ENCODE peak calls at places on chromosomes 6 and 20, in eight cellular contexts. I, K, C, D, Y, O, J and G are unnamed samples. For H3K9me2, H3K4me1 and H3K9me3, the result is how much of the 10 kb centered on the place peaks cover.

GRCh38 chr6:3318226-3318625 is 59.5 kb downstream of the PSMG4 start:
- DNase-seq in I (no peak), K (peak), C (no peak), D (no peak), Y (no peak), O (no peak), J (no peak), G (no peak)

GRCh38 chr20:32971703-32972161 is 32.5 kb downstream of the SUN5 start:
- DNase-seq in I (peak), K (peak), C (no peak), D (no peak), Y (no peak), O (no peak), J (no peak), G (no peak)

GRCh38 chr6:94300424-94301144 is 881.2 kb upstream of the EPHA7 start:
- DNase-seq in I (no peak), K (no peak), C (no peak), D (no peak), Y (no peak), O (no peak), J (no peak), G (no peak)

GRCh38 chr6:131765853-131766135 is 42.0 kb upstream of the ENPP1 start:
- DNase-seq in I (no peak), K (no peak), C (no peak), D (no peak), Y (no peak), O (no peak), J (no peak), G (peak)

GRCh38 chr20:32285621-32286334 is 8.3 kb downstream of the KIF3B start:
- DNase-seq in I (peak), K (peak), C (peak), D (peak), Y (no peak), O (no peak), J (peak), G (peak)

GRCh38 chr6:78487401-78487800 is 379.9 kb upstream of the IRAK1BP1 start:
- DNase-seq in I (no peak), K (no peak), C (no peak), D (no peak), Y (no peak), O (no peak), J (no peak), G (peak)

GRCh38 chr6:51855310-51856082 is 231.9 kb downstream of the PKHD1 start:
- DNase-seq in I (peak), K (peak), C (peak), D (peak), Y (peak), O (peak), J (peak), G (peak)

GRCh38 chr6:137866914-137867684 is at the start of gene TNFAIP3:
- DNase-seq in I (peak), K (peak), C (peak), D (peak), Y (peak), O (peak), J (peak), G (peak)

GRCh38 chr6:93418448-93419303 is 683 bp downstream of the EPHA7 start:
- DNase-seq in I (no peak), K (no peak), C (peak), D (peak), Y (peak), O (no peak), J (peak), G (peak)

GRCh38 chr6:71621918-71622519 is 264.3 kb upstream of the RIMS1 start:
- DNase-seq in I (peak), K (peak), C (no peak), D (peak), Y (peak), O (peak), J (peak), G (peak)

GRCh38 chr6:74578339-74578738 is 627.5 kb downstream of the COL12A1 start:
- DNase-seq in I (no peak), K (no peak), C (no peak), D (no peak), Y (no peak), O (no peak), J (peak), G (peak)

GRCh38 chr6:72913797-72914196 is 291.9 kb downstream of the KCNQ5 start:
- DNase-seq in I (no peak), K (no peak), C (no peak), D (no peak), Y (no peak), O (no peak), J (no peak), G (no peak)

GRCh38 chr6:127459231-127459641 is at the start of gene KIAA0408:
- DNase-seq in I (no peak), K (no peak), C (no peak), D (peak), Y (no peak), O (no peak), J (peak), G (peak)

GRCh38 chr6:121881974-121882667 is 446.7 kb downstream of the GJA1 start:
- DNase-seq in I (no peak), K (no peak), C (no peak), D (no peak), Y (no peak), O (no peak), J (peak), G (peak)

GRCh38 chr20:46084805-46085792 is 4.7 kb downstream of the NCOA5 start:
- DNase-seq in I (no peak), K (no peak), C (no peak), D (peak), Y (no peak), O (no peak), J (peak), G (peak)

GRCh38 chr6:166515072-166515810 is 71.2 kb downstream of the RAMACL start:
- DNase-seq in I (no peak), K (peak), C (no peak), D (peak), Y (no peak), O (peak), J (peak), G (peak)

DNA sequence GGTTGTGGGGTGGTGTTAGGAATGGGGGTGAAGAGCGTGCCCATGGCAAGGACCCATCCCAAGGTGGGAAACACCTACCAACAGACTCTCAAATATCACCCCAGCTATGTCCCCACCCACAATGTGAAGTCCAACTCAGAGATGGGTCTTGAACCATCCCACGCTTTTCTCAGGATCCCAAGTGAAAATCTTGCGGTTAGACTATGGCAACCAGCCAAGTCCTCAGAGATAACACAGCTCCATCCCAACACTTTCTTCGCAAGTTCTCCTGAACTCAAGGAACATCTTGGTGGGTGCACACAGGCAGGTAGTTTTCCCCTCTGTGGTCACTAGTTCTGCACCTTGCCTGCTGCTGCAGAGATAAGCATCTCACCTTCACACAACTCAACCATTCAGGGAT is 116.0 kb downstream of the CDC5L start:
- DNase-seq in I (no peak), K (no peak), C (no peak), D (no peak), Y (no peak), O (no peak), J (no peak), G (no peak)
- H3K9me2 ChIP-seq in I (under half), K (under half), C (under half), D (under half), Y (under half), O (under half), J (under half), G (under half)

GRCh38 chr20:36861875-36862801 is 13.8 kb upstream of the TLDC2 start:
- DNase-seq in I (no peak), K (peak), C (no peak), D (peak), Y (peak), O (peak), J (peak), G (peak)
- H3K4me1 ChIP-seq in I (half or more), K (half or more), C (under half), D (under half), Y (under half), O (under half), J (under half), G (under half)

GRCh38 chr20:31260326-31260932 is 3.0 kb downstream of the DEFB115 start:
- DNase-seq in I (peak), K (peak), C (peak), D (peak), Y (peak), O (peak), J (peak), G (peak)
- H3K9me3 ChIP-seq in I (under half), K (under half), C (under half), D (under half), Y (under half), O (under half), J (under half), G (under half)

GRCh38 chr6:90199900-90200299 is 96.7 kb downstream of the BACH2 start:
- DNase-seq in I (no peak), K (no peak), C (no peak), D (no peak), Y (no peak), O (no peak), J (no peak), G (peak)
- H3K9me2 ChIP-seq in I (under half), K (under half), C (under half), D (under half), Y (under half), O (under half), J (under half), G (under half)

DNA sequence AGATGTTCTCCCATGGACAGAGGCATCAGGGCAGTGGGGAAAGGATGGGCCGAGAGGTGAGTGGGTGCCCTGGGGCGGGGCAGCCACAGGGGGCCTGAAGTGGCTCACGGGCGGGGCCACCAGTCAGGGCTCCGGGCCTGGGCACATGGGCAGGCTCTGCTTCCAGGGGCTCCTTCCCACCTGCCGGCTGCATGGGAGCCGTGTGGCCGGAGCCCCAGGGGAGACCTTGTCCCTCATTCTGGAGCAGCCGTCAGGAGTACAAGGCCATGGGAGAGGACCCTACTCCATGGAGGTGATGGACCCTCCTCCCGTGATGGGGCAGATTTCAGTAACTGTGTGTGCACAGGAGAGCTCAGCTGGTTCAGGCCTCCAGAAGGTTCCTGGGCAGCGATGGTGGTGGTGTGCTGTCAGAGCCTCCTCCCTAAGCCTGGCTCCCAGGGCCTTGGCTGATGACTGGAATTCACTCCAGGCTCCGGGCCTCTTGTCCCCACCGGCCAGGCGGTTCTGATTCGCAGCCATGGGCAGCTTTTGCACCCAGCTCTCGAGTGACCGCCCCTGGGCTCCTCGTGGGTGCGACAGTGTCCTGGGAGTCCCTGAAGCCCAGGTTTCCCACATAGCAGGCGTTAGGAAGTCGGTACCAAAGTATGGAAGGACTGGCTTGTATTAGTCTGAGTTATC is 6.2 kb downstream of the SLCO4A1 start:
- DNase-seq in I (no peak), K (no peak), C (no peak), D (no peak), Y (no peak), O (no peak), J (no peak), G (no peak)
- H3K4me1 ChIP-seq in I (half or more), K (under half), C (half or more), D (under half), Y (half or more), O (half or more), J (half or more), G (under half)

GRCh38 chr20:56257604-56258003 is 9.1 kb downstream of the MC3R start:
- DNase-seq in I (no peak), K (no peak), C (no peak), D (no peak), Y (no peak), O (no peak), J (peak), G (no peak)
- H3K9me3 ChIP-seq in I (under half), K (under half), C (under half), D (under half), Y (under half), O (under half), J (under half), G (under half)

GRCh38 chr6:114403858-114404257 is 61.0 kb upstream of the HS3ST5 start:
- DNase-seq in I (no peak), K (no peak), C (no peak), D (no peak), Y (no peak), O (no peak), J (no peak), G (no peak)

GRCh38 chr6:114404339-114404955 is 61.6 kb upstream of the HS3ST5 start:
- DNase-seq in I (no peak), K (no peak), C (no peak), D (no peak), Y (no peak), O (no peak), J (no peak), G (no peak)

GRCh38 chr6:114398481-114398880 is 55.7 kb upstream of the HS3ST5 start:
- DNase-seq in I (no peak), K (no peak), C (no peak), D (no peak), Y (no peak), O (no peak), J (no peak), G (no peak)
- H3K9me2 ChIP-seq in I (under half), K (under half), C (under half), D (under half), Y (under half), O (under half), J (under half), G (under half)

GRCh38 chr6:89449182-89449581 is 16.2 kb downstream of the ANKRD6 start:
- DNase-seq in I (no peak), K (no peak), C (no peak), D (no peak), Y (no peak), O (no peak), J (no peak), G (no peak)
- H3K4me1 ChIP-seq in I (under half), K (under half), C (under half), D (under half), Y (under half), O (under half), J (under half), G (under half)

GRCh38 chr6:369559-370431 is 21.8 kb upstream of the IRF4 start:
- DNase-seq in I (no peak), K (no peak), C (no peak), D (no peak), Y (no peak), O (no peak), J (no peak), G (no peak)
- H3K9me3 ChIP-seq in I (under half), K (under half), C (under half), D (under half), Y (under half), O (under half), J (under half), G (under half)

DNA sequence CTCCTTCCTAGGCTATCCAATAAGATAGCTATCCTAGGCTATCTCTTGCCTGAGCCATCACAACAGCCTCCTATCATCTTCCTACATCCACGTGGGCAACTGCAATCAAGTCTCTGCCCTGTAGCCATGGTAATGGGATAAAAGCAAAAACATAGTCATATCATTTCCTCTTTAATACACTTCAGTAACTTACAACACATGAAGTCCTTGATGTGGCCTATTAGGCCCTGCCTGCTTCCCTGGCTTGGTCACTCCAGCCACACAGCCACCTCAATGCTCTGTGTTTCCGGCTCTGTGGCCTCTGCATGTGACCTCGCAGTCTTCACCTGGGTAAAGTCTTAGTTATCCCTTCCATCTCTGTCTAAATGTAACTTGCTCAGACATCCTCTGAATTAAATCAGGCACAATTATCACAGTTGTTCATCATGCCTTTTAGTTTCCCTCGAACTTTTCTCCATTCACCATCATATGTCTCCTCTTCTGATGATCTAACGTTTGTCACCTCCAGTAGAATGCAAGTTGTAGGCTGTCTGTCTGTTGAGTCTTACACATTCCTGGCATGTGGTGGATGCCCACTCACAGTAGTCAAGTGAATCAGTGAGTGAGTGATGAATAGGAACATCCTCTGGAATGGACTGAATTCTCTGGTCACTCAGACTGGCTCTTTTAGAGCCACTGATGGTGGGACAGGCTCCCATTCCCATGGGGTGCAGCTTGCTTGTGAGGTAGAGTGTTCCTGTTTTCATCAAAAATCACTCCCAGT is 229.3 kb downstream of the TBC1D7 start:
- DNase-seq in I (no peak), K (no peak), C (no peak), D (no peak), Y (no peak), O (no peak), J (no peak), G (peak)
- H3K9me2 ChIP-seq in I (under half), K (under half), C (under half), D (under half), Y (under half), O (under half), J (under half), G (under half)